ENCODE peak calls at places on chromosomes 11 and 22, in six cellular contexts. D is NCI-H1417 treated with DMSO at 0.1 percent for 48 hours; R is adrenal gland; E is stimulated activated naive CD8-positive, alpha-beta T cell treated with anti-CD3 and anti-CD28 coated beads, Interleukin-15, Interleukin-2, amounts not matched to agents 100 U/mL and 50 U/mL, for 24 hours; A is activated CD8-positive, alpha-beta memory T cell treated with anti-CD3 and anti-CD28 coated beads for 1 hour; W is body of pancreas. N is an unnamed sample.
A peak's percentile ranks its signal among the peaks of the same experiment; 100 is the strongest.

GRCh38 chr11:119540370-119541125 is 117.6 kb upstream of the THY1 start:
- DNase-seq in R (no peak), D (no peak), W (no peak), E (no peak), A (no peak), N (no peak)

GRCh38 chr22:35915477-35916013 is 113.1 kb downstream of the RBFOX2 start:
- DNase-seq in D (no peak), A (no peak), W (no peak), E (no peak), R (no peak), N (no peak)

GRCh38 chr11:12110714-12111481 is 508 bp downstream of the MICAL2 start:
- DNase-seq in D (no peak), W (peak; percentile 35), R (peak; percentile 30), E (peak; percentile 45), A (no peak), N (no peak)

GRCh38 chr11:71336176-71336995 is 84.0 kb upstream of the SHANK2 start:
- DNase-seq in W (no peak), E (no peak), A (no peak), R (no peak), D (no peak), N (no peak)

GRCh38 chr11:122375687-122376399 is 259.8 kb upstream of the BLID start:
- DNase-seq in A (no peak), D (no peak), R (no peak), E (no peak), W (no peak), N (no peak)

GRCh38 chr11:944711-945470 is 19.2 kb downstream of the AP2A2 start:
- DNase-seq in A (no peak), D (no peak), E (no peak), W (no peak), R (no peak), N (no peak)

GRCh38 chr11:46452918-46453517 is 61.4 kb upstream of the CHRM4 start:
- DNase-seq in W (no peak), D (no peak), E (no peak), R (no peak), A (no peak), N (no peak)

GRCh38 chr11:61963282-61964057 is 4.0 kb downstream of the FTH1 start:
- DNase-seq in A (no peak), D (no peak), W (no peak), R (peak; percentile 33), E (no peak), N (peak; percentile 51)

GRCh38 chr11:79155237-79155636 is 285.6 kb downstream of the TENM4 start:
- DNase-seq in A (no peak), W (no peak), R (no peak), E (no peak), D (no peak), N (no peak)

GRCh38 chr22:44199164-44199563 is 18.4 kb downstream of the PARVG start:
- DNase-seq in E (no peak), D (no peak), A (no peak), R (no peak), W (no peak), N (no peak)

GRCh38 chr22:45212992-45213751 is 27.5 kb downstream of the KIAA0930 start:
- DNase-seq in R (peak; percentile 60), W (no peak), E (no peak), A (no peak), D (no peak), N (peak; percentile 45)

GRCh38 chr22:36467946-36468345 is 13.5 kb downstream of the TXN2 start:
- DNase-seq in E (peak; percentile 58), W (no peak), D (no peak), A (no peak), R (no peak), N (peak; percentile 64)

GRCh38 chr11:134401825-134402809 is 9.9 kb downstream of the B3GAT1 start:
- DNase-seq in A (no peak), E (no peak), W (no peak), R (no peak), D (no peak), N (no peak)

GRCh38 chr22:20453222-20453621 is 15.6 kb upstream of the SCARF2 start:
- DNase-seq in D (no peak), W (no peak), R (no peak), E (no peak), A (no peak), N (no peak)

GRCh38 chr22:24938741-24939341 is 7.7 kb downstream of the LHFPL7 start:
- DNase-seq in E (peak; percentile 14), A (no peak), D (no peak), W (peak; percentile 49), R (no peak), N (no peak)

GRCh38 chr22:43473441-43473840 is 61.6 kb downstream of the MPPED1 start:
- DNase-seq in E (no peak), R (no peak), A (no peak), W (no peak), D (no peak), N (no peak)